ENCODE peak calls at places on chromosome 1, in seven cellular contexts. One of them, this sample, is unnamed.

GRCh38 chr1:59367269-59368006 is 70.5 kb downstream of the FGGY start:
- DNase-seq in lower lobe of right lung: peak; percentile 65
- DNase-seq in CD8-positive, alpha-beta T cell: no peak
- DNase-seq in heart left ventricle: peak; percentile 47
- DNase-seq in lung: peak; percentile 36
- DNase-seq in brain microvascular endothelial cell: peak; percentile 73
- DNase-seq in IMR-90: peak; percentile 94
- DNase-seq in this sample: peak; percentile 97

GRCh38 chr1:54299037-54299436 is 99.1 kb downstream of the MRPL37 start:
- DNase-seq in lower lobe of right lung: peak; percentile 58
- DNase-seq in CD8-positive, alpha-beta T cell: no peak
- DNase-seq in heart left ventricle: no peak
- DNase-seq in lung: no peak
- DNase-seq in brain microvascular endothelial cell: no peak
- DNase-seq in IMR-90: no peak
- DNase-seq in this sample: no peak

GRCh38 chr1:216390956-216391355 is 32.3 kb downstream of the USH2A start:
- DNase-seq in lower lobe of right lung: no peak
- DNase-seq in CD8-positive, alpha-beta T cell: no peak
- DNase-seq in heart left ventricle: no peak
- DNase-seq in lung: no peak
- DNase-seq in brain microvascular endothelial cell: no peak
- DNase-seq in IMR-90: no peak
- DNase-seq in this sample: no peak

GRCh38 chr1:34532113-34532512 is 222.7 kb upstream of the GJB5 start:
- DNase-seq in lower lobe of right lung: no peak
- DNase-seq in CD8-positive, alpha-beta T cell: no peak
- DNase-seq in heart left ventricle: no peak
- DNase-seq in lung: no peak
- DNase-seq in brain microvascular endothelial cell: no peak
- DNase-seq in IMR-90: no peak
- DNase-seq in this sample: no peak

GRCh38 chr1:244874974-244875579 is 10.7 kb upstream of the HNRNPU start:
- DNase-seq in lower lobe of right lung: no peak
- DNase-seq in CD8-positive, alpha-beta T cell: no peak
- DNase-seq in heart left ventricle: no peak
- DNase-seq in lung: no peak
- DNase-seq in brain microvascular endothelial cell: no peak
- DNase-seq in IMR-90: no peak
- DNase-seq in this sample: no peak

GRCh38 chr1:28056129-28056925 is 32.1 kb downstream of the EYA3 start:
- DNase-seq in lower lobe of right lung: no peak
- DNase-seq in CD8-positive, alpha-beta T cell: peak; percentile 43
- DNase-seq in heart left ventricle: no peak
- DNase-seq in lung: peak; percentile 44
- DNase-seq in brain microvascular endothelial cell: no peak
- DNase-seq in IMR-90: no peak
- DNase-seq in this sample: no peak

GRCh38 chr1:201890223-201890622 is 1.5 kb downstream of the SHISA4 start:
- DNase-seq in lower lobe of right lung: no peak
- DNase-seq in CD8-positive, alpha-beta T cell: no peak
- DNase-seq in heart left ventricle: no peak
- DNase-seq in lung: no peak
- DNase-seq in brain microvascular endothelial cell: no peak
- DNase-seq in IMR-90: no peak
- DNase-seq in this sample: no peak

GRCh38 chr1:111742938-111743549 is 3.8 kb upstream of the INKA2 start:
- DNase-seq in lower lobe of right lung: peak; percentile 24
- DNase-seq in CD8-positive, alpha-beta T cell: no peak
- DNase-seq in heart left ventricle: no peak
- DNase-seq in lung: no peak
- DNase-seq in brain microvascular endothelial cell: peak; percentile 81
- DNase-seq in IMR-90: peak; percentile 86
- DNase-seq in this sample: peak; percentile 56

GRCh38 chr1:213135572-213135971 is 84.5 kb downstream of the RPS6KC1 start:
- DNase-seq in lower lobe of right lung: no peak
- DNase-seq in CD8-positive, alpha-beta T cell: no peak
- DNase-seq in heart left ventricle: no peak
- DNase-seq in lung: no peak
- DNase-seq in brain microvascular endothelial cell: no peak
- DNase-seq in IMR-90: peak; percentile 50
- DNase-seq in this sample: peak; percentile 69

GRCh38 chr1:155454096-155454495 is 108.5 kb downstream of the ASH1L start:
- DNase-seq in lower lobe of right lung: no peak
- DNase-seq in CD8-positive, alpha-beta T cell: no peak
- DNase-seq in heart left ventricle: no peak
- DNase-seq in lung: no peak
- DNase-seq in brain microvascular endothelial cell: peak; percentile 31
- DNase-seq in IMR-90: peak; percentile 87
- DNase-seq in this sample: peak; percentile 61

GRCh38 chr1:113018911-113019310 is 54.1 kb upstream of the LRIG2 start:
- DNase-seq in lower lobe of right lung: no peak
- DNase-seq in CD8-positive, alpha-beta T cell: no peak
- DNase-seq in heart left ventricle: no peak
- DNase-seq in lung: no peak
- DNase-seq in brain microvascular endothelial cell: no peak
- DNase-seq in IMR-90: no peak
- DNase-seq in this sample: no peak

GRCh38 chr1:101178341-101178687 is 58.5 kb upstream of the S1PR1 start:
- DNase-seq in lower lobe of right lung: no peak
- DNase-seq in CD8-positive, alpha-beta T cell: no peak
- DNase-seq in heart left ventricle: no peak
- DNase-seq in lung: no peak
- DNase-seq in brain microvascular endothelial cell: no peak
- DNase-seq in IMR-90: no peak
- DNase-seq in this sample: no peak

DNA sequence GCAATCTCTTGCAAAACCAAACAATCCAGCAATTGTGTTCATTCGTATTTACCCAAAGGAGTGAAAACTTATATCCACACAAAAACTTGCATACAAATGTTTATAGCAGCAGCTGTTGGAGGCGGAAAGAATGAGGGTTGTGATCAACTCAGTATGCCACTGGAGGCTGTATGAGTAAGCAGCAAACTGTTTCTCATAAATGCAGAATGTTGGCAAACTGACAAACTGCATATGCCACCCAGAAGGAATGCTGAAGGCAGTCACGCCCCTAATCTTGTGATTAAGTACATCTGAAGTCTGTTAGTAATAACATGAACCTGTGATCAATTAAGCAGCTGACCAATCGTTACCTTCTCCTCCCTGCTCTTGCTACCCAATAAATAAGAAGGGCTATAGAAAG is 60.5 kb upstream of the CR2 start:
- DNase-seq in lower lobe of right lung: no peak
- DNase-seq in CD8-positive, alpha-beta T cell: no peak
- DNase-seq in heart left ventricle: no peak
- DNase-seq in lung: no peak
- DNase-seq in brain microvascular endothelial cell: peak; percentile 95
- DNase-seq in IMR-90: peak; percentile 91
- DNase-seq in this sample: peak; percentile 93
- H3K4me3 ChIP-seq in lower lobe of right lung: no peak overlapping the region
- H3K4me3 ChIP-seq in CD8-positive, alpha-beta T cell: no peak overlapping the region
- H3K4me3 ChIP-seq in heart left ventricle: no peak overlapping the region
- H3K4me3 ChIP-seq in lung: no peak overlapping the region
- H3K4me3 ChIP-seq in brain microvascular endothelial cell: no peak overlapping the region
- H3K4me3 ChIP-seq in IMR-90: no peak overlapping the region
- H3K4me3 ChIP-seq in this sample: no peak overlapping the region

GRCh38 chr1:77744576-77744975 is 15.1 kb downstream of the USP33 start:
- DNase-seq in lower lobe of right lung: no peak
- DNase-seq in CD8-positive, alpha-beta T cell: no peak
- DNase-seq in heart left ventricle: no peak
- DNase-seq in lung: no peak
- DNase-seq in brain microvascular endothelial cell: no peak
- DNase-seq in IMR-90: no peak
- DNase-seq in this sample: no peak
- TF ChIP-seq CTCF in lower lobe of right lung: no peak
- TF ChIP-seq CTCF in CD8-positive, alpha-beta T cell: no peak
- TF ChIP-seq CTCF in heart left ventricle: no peak
- TF ChIP-seq CTCF in lung: no peak
- TF ChIP-seq CTCF in brain microvascular endothelial cell: no peak
- TF ChIP-seq CTCF in IMR-90: no peak
- TF ChIP-seq CTCF in this sample: no peak

DNA sequence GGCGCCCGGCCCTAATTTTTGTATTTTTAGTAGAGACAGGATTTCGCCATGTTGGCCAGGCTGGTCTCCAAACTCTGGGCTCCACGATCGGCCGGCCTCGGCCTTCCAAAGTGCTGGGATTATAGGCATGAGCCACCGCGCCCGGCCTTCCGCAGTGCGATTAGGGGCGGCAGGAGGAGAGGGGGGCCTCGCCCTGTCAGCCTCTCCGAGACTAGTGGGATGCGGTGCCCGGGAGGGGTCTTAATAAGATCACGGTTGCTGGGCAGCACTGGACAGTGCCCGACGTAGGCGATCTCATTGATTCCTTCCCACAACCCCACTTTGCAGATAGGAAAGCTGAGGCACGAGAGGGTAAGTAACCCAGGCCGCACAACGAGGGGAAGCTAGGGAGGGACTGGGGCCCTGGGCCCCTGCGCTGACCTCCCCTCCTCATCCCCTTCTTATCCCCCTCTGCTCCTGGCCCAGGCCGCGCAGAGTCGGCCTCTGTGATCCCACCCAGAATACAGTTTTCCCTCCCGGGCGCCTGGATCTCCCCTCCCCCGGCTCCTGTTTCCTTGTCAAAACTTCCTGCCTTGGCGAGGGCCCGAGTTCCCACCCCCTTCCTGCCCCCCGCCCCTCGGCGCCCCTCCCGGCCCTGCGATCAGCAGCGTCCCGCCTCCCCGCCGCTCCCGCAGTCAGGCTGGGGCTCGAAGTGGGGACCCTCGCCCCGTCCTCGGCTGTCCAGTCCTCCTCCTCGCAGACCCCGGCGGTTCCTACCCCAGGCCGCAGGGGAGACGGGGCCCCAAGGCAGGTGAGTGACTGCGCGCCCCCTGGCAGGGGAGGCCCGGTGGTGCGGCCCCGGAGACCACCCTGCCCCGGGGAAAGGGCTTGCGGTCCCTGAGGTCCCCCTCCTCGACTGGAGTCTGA is at the start of gene PEAR1:
- DNase-seq in lower lobe of right lung: no peak
- DNase-seq in CD8-positive, alpha-beta T cell: no peak
- DNase-seq in heart left ventricle: peak; percentile 86
- DNase-seq in lung: no peak
- DNase-seq in brain microvascular endothelial cell: no peak
- DNase-seq in IMR-90: peak; percentile 31
- DNase-seq in this sample: no peak
- H3K4me3 ChIP-seq in lower lobe of right lung: peak within 1 kb of the TSS; percentile 63
- H3K4me3 ChIP-seq in CD8-positive, alpha-beta T cell: peak within 1 kb of the TSS; percentile 36
- H3K4me3 ChIP-seq in heart left ventricle: peak within 1 kb of the TSS; percentile 91
- H3K4me3 ChIP-seq in lung: peak within 1 kb of the TSS; percentile 66
- H3K4me3 ChIP-seq in brain microvascular endothelial cell: peak within 1 kb of the TSS; percentile 54
- H3K4me3 ChIP-seq in IMR-90: peak within 1 kb of the TSS; percentile 52
- H3K4me3 ChIP-seq in this sample: peak within 1 kb of the TSS; percentile 62

GRCh38 chr1:226355679-226356583 is 47.0 kb upstream of the LIN9 start:
- DNase-seq in lower lobe of right lung: no peak
- DNase-seq in CD8-positive, alpha-beta T cell: no peak
- DNase-seq in heart left ventricle: peak; percentile 57
- DNase-seq in lung: no peak
- DNase-seq in brain microvascular endothelial cell: no peak
- DNase-seq in IMR-90: no peak
- DNase-seq in this sample: peak; percentile 5
- TF ChIP-seq CTCF in lower lobe of right lung: no peak
- TF ChIP-seq CTCF in CD8-positive, alpha-beta T cell: no peak
- TF ChIP-seq CTCF in heart left ventricle: no peak
- TF ChIP-seq CTCF in lung: no peak
- TF ChIP-seq CTCF in brain microvascular endothelial cell: no peak
- TF ChIP-seq CTCF in IMR-90: no peak
- TF ChIP-seq CTCF in this sample: no peak

GRCh38 chr1:6497215-6497866 is 5.9 kb upstream of the PLEKHG5 start:
- DNase-seq in lower lobe of right lung: no peak
- DNase-seq in CD8-positive, alpha-beta T cell: peak; percentile 55
- DNase-seq in heart left ventricle: peak; percentile 73
- DNase-seq in lung: no peak
- DNase-seq in brain microvascular endothelial cell: no peak
- DNase-seq in IMR-90: no peak
- DNase-seq in this sample: no peak

GRCh38 chr1:6496360-6496704 is 4.9 kb upstream of the PLEKHG5 start:
- DNase-seq in lower lobe of right lung: no peak
- DNase-seq in CD8-positive, alpha-beta T cell: no peak
- DNase-seq in heart left ventricle: no peak
- DNase-seq in lung: no peak
- DNase-seq in brain microvascular endothelial cell: no peak
- DNase-seq in IMR-90: no peak
- DNase-seq in this sample: no peak

GRCh38 chr1:6495540-6496359 is 4.3 kb upstream of the PLEKHG5 start:
- DNase-seq in lower lobe of right lung: no peak
- DNase-seq in CD8-positive, alpha-beta T cell: no peak
- DNase-seq in heart left ventricle: no peak
- DNase-seq in lung: no peak
- DNase-seq in brain microvascular endothelial cell: no peak
- DNase-seq in IMR-90: no peak
- DNase-seq in this sample: no peak

GRCh38 chr1:6497867-6498575 is 6.6 kb upstream of the PLEKHG5 start:
- DNase-seq in lower lobe of right lung: no peak
- DNase-seq in CD8-positive, alpha-beta T cell: no peak
- DNase-seq in heart left ventricle: no peak
- DNase-seq in lung: no peak
- DNase-seq in brain microvascular endothelial cell: no peak
- DNase-seq in IMR-90: no peak
- DNase-seq in this sample: no peak

DNA sequence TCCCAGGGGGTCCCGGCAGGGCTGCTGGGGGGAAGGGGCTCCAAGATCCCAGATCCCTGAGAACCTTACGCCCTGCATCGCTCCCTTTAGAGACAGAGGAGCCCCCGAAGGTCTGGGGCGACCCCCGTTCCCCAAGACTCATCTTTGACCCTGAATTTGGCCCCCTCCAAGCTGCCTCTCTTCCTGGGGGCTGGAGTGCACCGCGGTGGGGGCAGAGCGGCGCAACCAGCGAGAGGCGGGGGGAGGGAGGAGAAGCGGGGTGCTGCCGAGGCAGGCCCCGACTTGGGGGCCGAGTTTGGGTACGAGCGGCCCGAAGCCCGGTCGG is 5.4 kb upstream of the PLEKHG5 start:
- DNase-seq in lower lobe of right lung: no peak
- DNase-seq in CD8-positive, alpha-beta T cell: no peak
- DNase-seq in heart left ventricle: no peak
- DNase-seq in lung: no peak
- DNase-seq in brain microvascular endothelial cell: no peak
- DNase-seq in IMR-90: no peak
- DNase-seq in this sample: no peak
- H3K4me3 ChIP-seq in lower lobe of right lung: peak overlapping the region; percentile 55
- H3K4me3 ChIP-seq in CD8-positive, alpha-beta T cell: peak overlapping the region; percentile 30
- H3K4me3 ChIP-seq in heart left ventricle: peak overlapping the region; percentile 71
- H3K4me3 ChIP-seq in lung: no peak overlapping the region
- H3K4me3 ChIP-seq in brain microvascular endothelial cell: peak overlapping the region; percentile 58
- H3K4me3 ChIP-seq in IMR-90: peak overlapping the region; percentile 78
- H3K4me3 ChIP-seq in this sample: peak overlapping the region; percentile 64

DNA sequence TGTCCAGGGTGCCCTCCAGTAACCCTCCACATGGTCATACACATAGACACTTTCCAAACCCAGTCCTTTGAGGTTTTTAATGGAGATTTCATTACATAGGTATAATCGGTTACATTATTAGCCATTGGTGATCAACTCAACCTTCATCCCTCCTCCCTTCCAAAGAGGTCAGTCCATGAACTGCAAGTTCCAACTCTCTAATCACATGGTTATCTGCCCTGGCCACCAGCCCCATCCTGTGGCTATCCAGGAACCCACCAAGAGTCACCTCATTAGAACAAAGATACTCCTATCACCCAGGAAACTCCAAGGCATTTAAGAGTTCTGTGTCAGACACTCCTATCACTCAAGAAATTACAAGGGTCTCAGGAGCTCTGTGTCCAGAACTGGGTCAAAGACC is 12.2 kb downstream of the ATP1A4 start:
- DNase-seq in lower lobe of right lung: no peak
- DNase-seq in CD8-positive, alpha-beta T cell: no peak
- DNase-seq in heart left ventricle: no peak
- DNase-seq in lung: no peak
- DNase-seq in brain microvascular endothelial cell: no peak
- DNase-seq in IMR-90: no peak
- DNase-seq in this sample: no peak
- TF ChIP-seq CTCF in lower lobe of right lung: no peak
- TF ChIP-seq CTCF in CD8-positive, alpha-beta T cell: no peak
- TF ChIP-seq CTCF in heart left ventricle: no peak
- TF ChIP-seq CTCF in lung: no peak
- TF ChIP-seq CTCF in brain microvascular endothelial cell: no peak
- TF ChIP-seq CTCF in IMR-90: peak; percentile 14
- TF ChIP-seq CTCF in this sample: no peak